ENCODE peak calls at places on chromosomes 6 and 20, in eight cellular contexts. A, H, Z, J, D, F, C and X are unnamed samples.

GRCh38 chr6:2920671-2921112 is 17.6 kb upstream of the SERPINB9 start:
- DNase-seq in H (no peak), J (no peak), A (peak; percentile 8), F (no peak), C (no peak), D (peak; percentile 60), Z (no peak), X (no peak)

GRCh38 chr20:51156041-51156795 is 133.3 kb upstream of the KCNG1 start:
- DNase-seq in C (no peak), Z (no peak), J (no peak), H (peak; percentile 36), F (no peak), D (no peak), A (peak; percentile 49), X (peak; percentile 85)

GRCh38 chr6:87700351-87700728 is 1.7 kb downstream of the AKIRIN2 start:
- DNase-seq in D (no peak), H (no peak), J (no peak), C (no peak), A (no peak), F (no peak), Z (no peak), X (no peak)

GRCh38 chr20:38863024-38863851 is 57.7 kb downstream of the PPP1R16B start:
- DNase-seq in J (no peak), Z (peak; percentile 27), H (no peak), C (no peak), D (no peak), F (no peak), A (no peak), X (no peak)

GRCh38 chr6:53723331-53723730 is 57.8 kb upstream of the KLHL31 start:
- DNase-seq in J (no peak), F (no peak), A (no peak), Z (no peak), D (no peak), H (no peak), C (no peak), X (no peak)

GRCh38 chr6:163170294-163170883 is 244.1 kb upstream of the QKI start:
- DNase-seq in J (no peak), A (no peak), Z (no peak), C (peak; percentile 6), H (no peak), D (peak; percentile 51), F (no peak), X (no peak)

GRCh38 chr6:2857580-2858337 is 16.1 kb upstream of the SERPINB1 start:
- DNase-seq in Z (peak; percentile 50), H (no peak), F (no peak), C (no peak), D (no peak), A (no peak), J (peak; percentile 64), X (peak; percentile 37)

GRCh38 chr6:106159531-106159940 is 73.4 kb downstream of the PRDM1 start:
- DNase-seq in C (peak; percentile 76), J (no peak), A (no peak), D (no peak), F (no peak), Z (no peak), H (no peak), X (peak; percentile 97)

GRCh38 chr6:111981441-111981840 is 72.5 kb upstream of the CCN6 start:
- DNase-seq in Z (no peak), F (no peak), J (no peak), A (no peak), D (no peak), C (no peak), H (no peak), X (peak; percentile 85)

GRCh38 chr20:24438331-24438730 is 31.1 kb upstream of the SYNDIG1 start:
- DNase-seq in D (no peak), C (no peak), A (no peak), Z (no peak), H (no peak), J (no peak), F (no peak), X (no peak)

GRCh38 chr6:107114872-107115694 is at the start of gene BEND3:
- DNase-seq in C (peak; percentile 50), Z (peak; percentile 14), D (peak; percentile 69), A (no peak), H (peak; percentile 42), J (peak; percentile 60), F (peak; percentile 81), X (peak; percentile 24)

GRCh38 chr6:12313992-12314589 is 23.9 kb downstream of the EDN1 start:
- DNase-seq in C (peak; percentile 99), F (no peak), J (no peak), Z (no peak), A (peak; percentile 74), H (peak; percentile 86), D (no peak), X (peak; percentile 84)

GRCh38 chr20:63011798-63012197 is 5.0 kb upstream of the BHLHE23 start:
- DNase-seq in Z (no peak), A (no peak), D (no peak), F (no peak), J (no peak), H (no peak), C (no peak), X (no peak)

GRCh38 chr20:58612021-58612700 is 38.9 kb upstream of the STX16 start:
- DNase-seq in C (no peak), H (no peak), A (no peak), D (no peak), J (no peak), Z (no peak), F (no peak), X (no peak)

GRCh38 chr6:140538926-140539325 is 1164.5 kb upstream of the CITED2 start:
- DNase-seq in F (no peak), A (no peak), C (peak; percentile 33), Z (no peak), J (no peak), H (no peak), D (peak; percentile 8), X (peak; percentile 65)
- TF ChIP-seq CTCF in F (no peak), A (no peak), C (no peak), Z (no peak), J (no peak), H (no peak), D (peak; percentile 16), X (peak; percentile 26)

DNA sequence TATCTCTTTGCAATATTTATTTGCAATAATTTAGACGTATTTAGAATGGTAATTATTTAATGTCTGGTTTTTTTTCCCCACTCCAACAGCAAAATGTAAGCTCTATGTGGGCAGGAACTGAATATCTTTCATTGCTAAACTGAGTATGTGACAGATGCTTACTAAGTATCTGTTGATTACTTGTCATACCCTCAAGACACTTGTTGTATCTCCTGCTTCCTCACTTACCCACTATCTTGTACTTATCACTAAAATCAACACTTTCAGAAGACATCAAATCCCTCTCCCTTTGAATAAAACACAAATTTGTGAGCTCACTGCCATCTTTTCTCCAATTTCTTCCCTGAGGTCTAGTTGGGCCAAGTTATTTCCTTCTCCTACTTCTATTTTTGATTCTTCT is 30.3 kb downstream of the PPIL4 start:
- DNase-seq in F (no peak), A (no peak), H (no peak), J (no peak), C (no peak), D (no peak), Z (no peak), X (no peak)
- TF ChIP-seq CTCF in F (no peak), A (no peak), H (no peak), J (no peak), C (no peak), D (no peak), Z (no peak), X (no peak)

GRCh38 chr6:34867484-34867883 is 20.4 kb downstream of the TAF11 start:
- DNase-seq in J (no peak), C (peak; percentile 7), A (no peak), H (no peak), D (peak; percentile 28), F (no peak), Z (no peak), X (no peak)
- TF ChIP-seq CTCF in J (peak; percentile 21), C (no peak), A (no peak), H (no peak), D (peak; percentile 29), F (no peak), Z (no peak), X (peak; percentile 23)

GRCh38 chr6:14912226-14912625 is 333.6 kb upstream of the JARID2 start:
- DNase-seq in C (no peak), F (no peak), A (no peak), Z (no peak), D (no peak), J (no peak), H (no peak), X (no peak)

GRCh38 chr6:14905201-14905600 is 340.7 kb upstream of the JARID2 start:
- DNase-seq in D (no peak), H (no peak), F (no peak), J (no peak), C (no peak), A (no peak), Z (no peak), X (no peak)

GRCh38 chr6:14915888-14916832 is 329.7 kb upstream of the JARID2 start:
- DNase-seq in F (no peak), C (no peak), H (no peak), A (no peak), Z (no peak), J (no peak), D (no peak), X (no peak)

GRCh38 chr6:14906621-14907020 is 339.2 kb upstream of the JARID2 start:
- DNase-seq in Z (no peak), D (no peak), F (no peak), H (no peak), C (no peak), A (no peak), J (no peak), X (no peak)

GRCh38 chr6:14910692-14911547 is 334.9 kb upstream of the JARID2 start:
- DNase-seq in D (no peak), C (no peak), Z (no peak), J (peak; percentile 53), A (no peak), H (peak; percentile 72), F (no peak), X (peak; percentile 52)
- TF ChIP-seq CTCF in D (no peak), C (no peak), Z (no peak), J (no peak), A (no peak), H (no peak), F (no peak), X (no peak)

GRCh38 chr6:160456214-160456546 is 108.0 kb downstream of the SLC22A3 start:
- DNase-seq in J (no peak), H (no peak), F (no peak), A (no peak), C (no peak), Z (no peak), D (no peak), X (no peak)
- TF ChIP-seq CTCF in J (no peak), H (no peak), F (no peak), A (no peak), C (no peak), Z (peak; percentile 60), D (no peak), X (no peak)